ENCODE peak calls at places on chromosomes 13 and 19, in six cellular contexts. One of them, this sample, is unnamed.

GRCh38 chr19:55325172-55325571 is at the start of gene TMEM150B:
- DNase-seq in naive thymus-derived CD4-positive, alpha-beta T cell: no peak
- DNase-seq in cardiac muscle cell: no peak
- DNase-seq in left cardiac atrium: no peak
- DNase-seq in activated T-helper 1 cell treated with Interleukin-2 at 50 U/mL for 16 hours: no peak
- DNase-seq in stimulated activated CD4-positive, alpha-beta T cell treated with anti-CD3 and anti-CD28 coated beads, Interleukin-15, amount 100 ng/mL, for 1 hour: no peak
- DNase-seq in this sample: no peak

GRCh38 chr13:113458218-113459065 is 5.2 kb upstream of the ADPRHL1 start:
- DNase-seq in naive thymus-derived CD4-positive, alpha-beta T cell: no peak
- DNase-seq in cardiac muscle cell: peak; percentile 18
- DNase-seq in left cardiac atrium: no peak
- DNase-seq in activated T-helper 1 cell treated with Interleukin-2 at 50 U/mL for 16 hours: no peak
- DNase-seq in stimulated activated CD4-positive, alpha-beta T cell treated with anti-CD3 and anti-CD28 coated beads, Interleukin-15, amount 100 ng/mL, for 1 hour: no peak
- DNase-seq in this sample: no peak

GRCh38 chr13:75635621-75636338 is at the start of gene LMO7:
- DNase-seq in naive thymus-derived CD4-positive, alpha-beta T cell: peak; percentile 40
- DNase-seq in cardiac muscle cell: peak; percentile 66
- DNase-seq in left cardiac atrium: peak; percentile 48
- DNase-seq in activated T-helper 1 cell treated with Interleukin-2 at 50 U/mL for 16 hours: peak; percentile 35
- DNase-seq in stimulated activated CD4-positive, alpha-beta T cell treated with anti-CD3 and anti-CD28 coated beads, Interleukin-15, amount 100 ng/mL, for 1 hour: peak; percentile 18
- DNase-seq in this sample: no peak

GRCh38 chr13:32587774-32588165 is 1.5 kb downstream of the PDS5B start:
- DNase-seq in naive thymus-derived CD4-positive, alpha-beta T cell: no peak
- DNase-seq in cardiac muscle cell: no peak
- DNase-seq in left cardiac atrium: no peak
- DNase-seq in activated T-helper 1 cell treated with Interleukin-2 at 50 U/mL for 16 hours: no peak
- DNase-seq in stimulated activated CD4-positive, alpha-beta T cell treated with anti-CD3 and anti-CD28 coated beads, Interleukin-15, amount 100 ng/mL, for 1 hour: no peak
- DNase-seq in this sample: no peak

GRCh38 chr19:41702208-41702651 is 6.2 kb upstream of the CEACAM5 start:
- DNase-seq in naive thymus-derived CD4-positive, alpha-beta T cell: no peak
- DNase-seq in cardiac muscle cell: peak; percentile 31
- DNase-seq in left cardiac atrium: no peak
- DNase-seq in activated T-helper 1 cell treated with Interleukin-2 at 50 U/mL for 16 hours: no peak
- DNase-seq in stimulated activated CD4-positive, alpha-beta T cell treated with anti-CD3 and anti-CD28 coated beads, Interleukin-15, amount 100 ng/mL, for 1 hour: no peak
- DNase-seq in this sample: no peak

GRCh38 chr13:95304446-95304845 is 3.2 kb upstream of the ABCC4 start:
- DNase-seq in naive thymus-derived CD4-positive, alpha-beta T cell: no peak
- DNase-seq in cardiac muscle cell: no peak
- DNase-seq in left cardiac atrium: no peak
- DNase-seq in activated T-helper 1 cell treated with Interleukin-2 at 50 U/mL for 16 hours: no peak
- DNase-seq in stimulated activated CD4-positive, alpha-beta T cell treated with anti-CD3 and anti-CD28 coated beads, Interleukin-15, amount 100 ng/mL, for 1 hour: no peak
- DNase-seq in this sample: no peak

GRCh38 chr13:110880627-110881026 is 34.2 kb downstream of the ANKRD10 start:
- DNase-seq in naive thymus-derived CD4-positive, alpha-beta T cell: no peak
- DNase-seq in cardiac muscle cell: no peak
- DNase-seq in left cardiac atrium: no peak
- DNase-seq in activated T-helper 1 cell treated with Interleukin-2 at 50 U/mL for 16 hours: no peak
- DNase-seq in stimulated activated CD4-positive, alpha-beta T cell treated with anti-CD3 and anti-CD28 coated beads, Interleukin-15, amount 100 ng/mL, for 1 hour: no peak
- DNase-seq in this sample: no peak

GRCh38 chr19:33241530-33242101 is 16.0 kb upstream of the SLC7A10 start:
- DNase-seq in naive thymus-derived CD4-positive, alpha-beta T cell: no peak
- DNase-seq in cardiac muscle cell: no peak
- DNase-seq in left cardiac atrium: no peak
- DNase-seq in activated T-helper 1 cell treated with Interleukin-2 at 50 U/mL for 16 hours: no peak
- DNase-seq in stimulated activated CD4-positive, alpha-beta T cell treated with anti-CD3 and anti-CD28 coated beads, Interleukin-15, amount 100 ng/mL, for 1 hour: no peak
- DNase-seq in this sample: no peak

This sample was measured in Jurkat, Clone E6-1.